ENCODE peak calls at places on chromosomes 7 and 10, in ten cellular contexts. M, W, N, T, Q, X, I, H, B and E are unnamed samples. For H3K9me3, H3K27me3 and H3K4me1, the result is how much of the 10 kb centered on the place peaks cover.

GRCh38 chr10:24374134-24374915 is 165.4 kb downstream of the KIAA1217 start:
- DNase-seq in M (no peak), W (no peak), N (no peak), T (peak), Q (no peak), X (no peak), I (no peak), H (no peak), B (no peak), E (no peak)

GRCh38 chr7:34841326-34841725 is 183.3 kb downstream of the NPSR1 start:
- DNase-seq in M (no peak), W (no peak), N (no peak), T (no peak), Q (no peak), X (no peak), I (no peak), H (no peak), B (no peak), E (no peak)

GRCh38 chr10:125127110-125127509 is 33.3 kb downstream of the CTBP2 start:
- DNase-seq in M (no peak), W (no peak), N (no peak), T (no peak), Q (no peak), X (no peak), I (no peak), H (no peak), B (peak), E (peak)

GRCh38 chr7:107501593-107501992 is 31.7 kb downstream of the GPR22 start:
- DNase-seq in M (no peak), W (peak), N (no peak), T (no peak), Q (peak), X (peak), I (no peak), H (no peak), B (no peak), E (no peak)

GRCh38 chr10:71725998-71726672 is 6.6 kb upstream of the C10orf105 start:
- DNase-seq in M (no peak), W (peak), N (no peak), T (no peak), Q (peak), X (peak), I (no peak), H (no peak), B (no peak), E (no peak)

GRCh38 chr7:2754086-2754485 is 66.1 kb downstream of the AMZ1 start:
- DNase-seq in M (no peak), W (no peak), N (no peak), T (no peak), Q (no peak), X (no peak), I (no peak), H (no peak), B (no peak), E (no peak)

GRCh38 chr7:138008588-138009349 is 6.9 kb upstream of the CREB3L2 start:
- DNase-seq in M (no peak), W (peak), N (no peak), T (no peak), Q (peak), X (peak), I (peak), H (no peak), B (no peak), E (no peak)

GRCh38 chr7:72272479-72272878 is 139.7 kb downstream of the CALN1 start:
- DNase-seq in M (no peak), W (no peak), N (no peak), T (no peak), Q (no peak), X (no peak), I (no peak), H (no peak), B (no peak), E (no peak)

GRCh38 chr7:2720024-2720423 is 32.0 kb downstream of the AMZ1 start:
- DNase-seq in M (no peak), W (no peak), N (peak), T (no peak), Q (no peak), X (no peak), I (no peak), H (no peak), B (no peak), E (no peak)

GRCh38 chr7:78587443-78588044 is 789.0 kb downstream of the PHTF2 start:
- DNase-seq in M (no peak), W (no peak), N (no peak), T (no peak), Q (no peak), X (no peak), I (no peak), H (no peak), B (no peak), E (no peak)

GRCh38 chr7:121604627-121605296 is 208.7 kb upstream of the FAM3C start:
- DNase-seq in M (no peak), W (no peak), N (no peak), T (peak), Q (peak), X (no peak), I (no peak), H (no peak), B (no peak), E (no peak)

GRCh38 chr7:34327681-34328080 is 330.3 kb upstream of the NPSR1 start:
- DNase-seq in M (no peak), W (no peak), N (no peak), T (no peak), Q (no peak), X (no peak), I (no peak), H (no peak), B (no peak), E (no peak)

GRCh38 chr7:73977626-73978618 is 50.1 kb upstream of the ELN start:
- DNase-seq in M (no peak), W (no peak), N (no peak), T (no peak), Q (peak), X (no peak), I (no peak), H (no peak), B (peak), E (peak)

GRCh38 chr7:41847171-41847570 is 144.3 kb upstream of the INHBA start:
- DNase-seq in M (no peak), W (peak), N (no peak), T (no peak), Q (no peak), X (no peak), I (no peak), H (no peak), B (no peak), E (no peak)

GRCh38 chr10:44399478-44400451 is 14.9 kb upstream of the CXCL12 start:
- DNase-seq in M (no peak), W (no peak), N (no peak), T (no peak), Q (peak), X (no peak), I (no peak), H (no peak), B (no peak), E (peak)

GRCh38 chr7:42046483-42046882 is 190.5 kb downstream of the GLI3 start:
- DNase-seq in M (no peak), W (no peak), N (no peak), T (no peak), Q (no peak), X (no peak), I (no peak), H (no peak), B (no peak), E (no peak)

GRCh38 chr7:6705959-6706665 is 635 bp downstream of the ZNF12 start:
- DNase-seq in M (peak), W (peak), N (peak), T (peak), Q (peak), X (peak), I (no peak), H (no peak), B (peak), E (peak)

GRCh38 chr7:139242741-139243281 is 11.8 kb downstream of the UBN2 start:
- DNase-seq in M (no peak), W (peak), N (no peak), T (no peak), Q (no peak), X (no peak), I (no peak), H (no peak), B (no peak), E (no peak)

GRCh38 chr7:13181221-13181620 is 493.8 kb downstream of the ARL4A start:
- DNase-seq in M (no peak), W (no peak), N (no peak), T (no peak), Q (no peak), X (no peak), I (no peak), H (no peak), B (no peak), E (no peak)

GRCh38 chr7:129843365-129843898 is 109.3 kb downstream of the UBE2H start:
- DNase-seq in M (no peak), W (no peak), N (no peak), T (no peak), Q (peak), X (no peak), I (no peak), H (no peak), B (no peak), E (no peak)

GRCh38 chr7:155306677-155307470 is 9.2 kb downstream of the INSIG1 start:
- DNase-seq in M (peak), W (no peak), N (no peak), T (no peak), Q (no peak), X (no peak), I (no peak), H (no peak), B (no peak), E (no peak)

GRCh38 chr10:24723788-24724380 is at the start of gene ARHGAP21:
- DNase-seq in M (peak), W (peak), N (peak), T (peak), Q (peak), X (peak), I (peak), H (peak), B (peak), E (peak)

GRCh38 chr10:62015994-62016393 is 114.5 kb downstream of the ARID5B start:
- DNase-seq in M (no peak), W (peak), N (no peak), T (no peak), Q (no peak), X (no peak), I (no peak), H (no peak), B (no peak), E (no peak)

GRCh38 chr10:93346712-93347111 is 135.4 kb downstream of the MYOF start:
- DNase-seq in M (no peak), W (peak), N (no peak), T (no peak), Q (peak), X (no peak), I (no peak), H (no peak), B (no peak), E (no peak)

GRCh38 chr10:6514844-6515780 is 65.0 kb downstream of the PRKCQ start:
- DNase-seq in M (no peak), W (no peak), N (no peak), T (no peak), Q (no peak), X (no peak), I (no peak), H (no peak), B (no peak), E (no peak)

GRCh38 chr10:18607503-18607902 is 43.9 kb downstream of the NSUN6 start:
- DNase-seq in M (no peak), W (peak), N (no peak), T (peak), Q (no peak), X (no peak), I (no peak), H (peak), B (no peak), E (no peak)

GRCh38 chr7:134364619-134365037 is 47.9 kb upstream of the SLC35B4 start:
- DNase-seq in M (no peak), W (peak), N (no peak), T (no peak), Q (no peak), X (no peak), I (no peak), H (no peak), B (no peak), E (no peak)

GRCh38 chr10:46239247-46239646 is 47.5 kb upstream of the ANTXRL start:
- DNase-seq in M (no peak), W (no peak), N (no peak), T (no peak), Q (no peak), X (no peak), I (no peak), H (no peak), B (no peak), E (no peak)

GRCh38 chr7:92781117-92781720 is 55.2 kb downstream of the CDK6 start:
- DNase-seq in M (peak), W (peak), N (peak), T (no peak), Q (no peak), X (no peak), I (no peak), H (no peak), B (no peak), E (no peak)

GRCh38 chr7:93156884-93157283 is 8.7 kb upstream of the SAMD9L start:
- DNase-seq in M (no peak), W (no peak), N (no peak), T (no peak), Q (no peak), X (no peak), I (no peak), H (no peak), B (no peak), E (no peak)

GRCh38 chr10:70053896-70054641 is 1.4 kb downstream of the MACROH2A2 start:
- DNase-seq in M (peak), W (no peak), N (no peak), T (no peak), Q (peak), X (no peak), I (peak), H (no peak), B (peak), E (peak)

GRCh38 chr7:155298288-155298833 is 683 bp downstream of the INSIG1 start:
- DNase-seq in M (peak), W (peak), N (peak), T (peak), Q (no peak), X (no peak), I (no peak), H (no peak), B (no peak), E (no peak)

GRCh38 chr7:39987641-39988347 is 37.7 kb downstream of the CDK13 start:
- DNase-seq in M (no peak), W (no peak), N (no peak), T (no peak), Q (no peak), X (no peak), I (no peak), H (no peak), B (no peak), E (no peak)

GRCh38 chr10:21649441-21649872 is 115.4 kb downstream of the MLLT10 start:
- DNase-seq in M (no peak), W (no peak), N (no peak), T (no peak), Q (no peak), X (no peak), I (no peak), H (no peak), B (no peak), E (no peak)

DNA sequence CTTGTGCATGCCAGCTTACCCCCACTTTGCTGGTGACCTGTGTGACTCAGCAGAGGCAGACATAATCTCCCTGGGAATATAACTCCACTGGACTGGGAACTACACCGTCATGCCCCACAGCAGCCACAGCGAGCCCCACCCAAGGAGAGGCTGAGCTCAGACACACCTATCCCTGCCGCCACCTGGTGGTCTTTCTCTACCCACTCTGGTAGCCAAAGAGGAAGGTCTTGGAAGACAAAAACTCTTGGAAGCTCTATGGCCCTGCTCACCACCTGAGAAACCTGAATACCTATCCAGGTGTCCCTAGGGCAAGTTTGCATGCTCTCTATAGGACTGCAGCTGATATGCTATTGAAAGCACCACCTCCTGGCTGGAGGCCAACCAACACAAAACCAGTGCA is 48.1 kb downstream of the MYO3A start:
- DNase-seq in M (no peak), W (no peak), N (no peak), T (no peak), Q (peak), X (no peak), I (no peak), H (no peak), B (no peak), E (no peak)
- H3K9me3 ChIP-seq in M (under half), W (under half), N (under half), T (under half), Q (half or more), X (under half), I (under half), H (under half), B (under half), E (under half)

GRCh38 chr7:1130021-1130990 is 29.7 kb downstream of the ZFAND2A start:
- DNase-seq in M (no peak), W (no peak), N (no peak), T (no peak), Q (no peak), X (no peak), I (no peak), H (no peak), B (peak), E (peak)
- H3K27me3 ChIP-seq in M (under half), W (under half), N (under half), T (under half), Q (under half), X (under half), I (under half), H (under half), B (under half), E (under half)

DNA sequence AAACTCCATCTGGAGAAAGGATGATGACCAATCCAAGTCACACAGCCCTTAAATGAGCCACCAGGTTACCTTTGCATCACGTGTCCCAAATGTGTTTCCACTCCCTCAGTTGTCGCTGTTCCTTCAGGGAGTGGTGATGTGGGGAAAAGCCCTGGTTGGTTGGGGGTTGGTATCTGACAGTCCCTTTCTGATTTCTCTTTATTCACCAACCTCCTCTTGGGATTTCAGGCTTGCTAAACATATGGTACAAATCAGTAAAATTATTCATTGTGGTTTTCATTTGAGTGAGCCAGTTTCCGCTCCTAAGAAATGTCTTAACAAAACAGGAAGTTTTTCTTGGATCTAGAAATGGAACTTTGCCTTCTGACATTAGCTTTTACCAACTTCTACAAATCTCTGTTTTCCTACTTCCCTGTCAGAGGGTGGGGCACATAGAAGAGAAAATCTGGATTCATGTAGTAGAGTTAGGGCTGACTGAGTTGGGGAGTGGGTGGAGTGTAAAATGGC is 40.0 kb upstream of the KMT2E start:
- DNase-seq in M (no peak), W (peak), N (no peak), T (no peak), Q (no peak), X (no peak), I (peak), H (no peak), B (no peak), E (no peak)
- H3K4me1 ChIP-seq in M (under half), W (under half), N (under half), T (under half), Q (under half), X (under half), I (under half), H (under half), B (under half), E (half or more)

GRCh38 chr7:64997927-64998391 is 7.1 kb upstream of the ZNF117 start:
- DNase-seq in M (no peak), W (no peak), N (peak), T (peak), Q (no peak), X (no peak), I (no peak), H (no peak), B (no peak), E (no peak)

GRCh38 chr7:64998865-64999164 is 7.7 kb downstream of the ERV3-1 start:
- DNase-seq in M (no peak), W (no peak), N (no peak), T (no peak), Q (no peak), X (no peak), I (no peak), H (no peak), B (no peak), E (no peak)

GRCh38 chr7:64997164-64997908 is 6.5 kb upstream of the ZNF117 start:
- DNase-seq in M (no peak), W (no peak), N (no peak), T (no peak), Q (no peak), X (no peak), I (no peak), H (no peak), B (no peak), E (no peak)

GRCh38 chr7:64993901-64994300 is 3.1 kb upstream of the ZNF117 start:
- DNase-seq in M (no peak), W (no peak), N (no peak), T (no peak), Q (no peak), X (no peak), I (no peak), H (no peak), B (no peak), E (no peak)

GRCh38 chr7:64996305-64996704 is 5.5 kb upstream of the ZNF117 start:
- DNase-seq in M (no peak), W (no peak), N (no peak), T (no peak), Q (no peak), X (no peak), I (no peak), H (no peak), B (no peak), E (no peak)
- H3K9me3 ChIP-seq in M (under half), W (under half), N (under half), T (under half), Q (half or more), X (under half), I (half or more), H (under half), B (under half), E (under half)

DNA sequence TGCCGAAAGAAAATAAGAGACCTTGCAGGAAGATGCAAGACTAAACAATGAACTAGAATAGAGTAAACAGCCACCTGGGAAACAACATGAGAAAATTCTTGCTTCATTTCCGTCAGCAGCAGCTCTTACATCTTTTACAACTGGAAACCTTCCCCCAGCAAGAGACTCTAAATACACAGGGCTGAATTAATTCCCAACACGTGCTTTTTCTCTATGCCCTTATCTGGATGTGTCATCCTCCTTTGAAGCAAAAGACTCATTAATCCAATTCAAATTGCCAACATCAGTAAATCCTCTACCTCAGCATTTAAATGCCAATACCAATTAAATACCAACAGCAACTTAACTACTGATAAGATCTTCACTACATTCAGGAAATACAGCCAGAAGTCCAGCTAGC is 99.0 kb upstream of the PDE1C start:
- DNase-seq in M (no peak), W (no peak), N (no peak), T (no peak), Q (no peak), X (no peak), I (no peak), H (no peak), B (no peak), E (no peak)
- H3K27me3 ChIP-seq in M (under half), W (under half), N (under half), T (under half), Q (under half), X (under half), I (under half), H (under half), B (under half), E (under half)

GRCh38 chr7:80533287-80533686 is 21.4 kb upstream of the GNAT3 start:
- DNase-seq in M (no peak), W (no peak), N (no peak), T (no peak), Q (no peak), X (no peak), I (no peak), H (no peak), B (no peak), E (no peak)
- H3K4me1 ChIP-seq in M (under half), W (under half), N (under half), T (under half), Q (under half), X (under half), I (under half), H (under half), B (under half), E (under half)

GRCh38 chr7:100077205-100077604 is 4.3 kb downstream of the ZNF3 start:
- DNase-seq in M (no peak), W (no peak), N (no peak), T (no peak), Q (no peak), X (no peak), I (no peak), H (no peak), B (no peak), E (no peak)
- H3K9me3 ChIP-seq in M (under half), W (under half), N (under half), T (under half), Q (half or more), X (under half), I (under half), H (under half), B (under half), E (under half)

DNA sequence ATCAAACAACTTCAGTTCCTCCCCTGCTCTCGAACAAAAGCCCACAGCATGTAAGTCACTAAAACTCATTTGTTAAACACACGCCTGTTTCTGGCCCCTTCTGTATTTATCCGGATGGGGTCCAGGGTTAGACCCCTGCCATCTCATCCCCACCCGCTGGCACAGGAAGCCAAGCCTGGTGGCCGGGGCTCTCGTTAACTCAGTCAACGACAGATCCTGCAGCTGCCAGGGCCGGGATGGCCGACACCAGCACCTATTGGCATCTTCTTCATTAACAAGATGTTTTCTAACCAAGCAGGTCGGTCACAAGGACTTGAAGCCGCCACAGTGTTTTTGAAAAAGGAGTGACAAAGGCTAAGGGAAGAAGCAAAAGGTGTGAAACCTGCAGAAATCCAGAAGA is 202.8 kb downstream of the DIP2C start:
- DNase-seq in M (peak), W (no peak), N (no peak), T (peak), Q (peak), X (no peak), I (peak), H (no peak), B (peak), E (peak)
- H3K27me3 ChIP-seq in M (under half), W (under half), N (under half), T (under half), Q (under half), X (under half), I (under half), H (under half), B (under half), E (under half)